ENCODE peak calls at places on chromosomes 16 and 17, in nine cellular contexts. K is ovary, L is upper lobe of left lung, W is tibial nerve, G is A549, N is stomach, I is sigmoid colon, X is SK-N-SH, D is H1. Y is an unnamed sample.

GRCh38 chr17:69450131-69450530 is 35.6 kb downstream of the MAP2K6 start:
- DNase-seq in K (no peak), L (no peak), W (no peak), G (no peak), N (no peak), I (no peak), X (no peak), D (no peak), Y (no peak)

GRCh38 chr17:73196500-73196899 is 3.6 kb downstream of the COG1 start:
- DNase-seq in K (peak; percentile 37), L (peak; percentile 46), W (no peak), G (peak; percentile 61), N (peak; percentile 62), I (peak; percentile 69), X (no peak), D (peak; percentile 53), Y (peak; percentile 73)

GRCh38 chr17:38469875-38470274 is 41.6 kb downstream of the ARHGAP23 start:
- DNase-seq in K (no peak), L (no peak), W (no peak), G (no peak), N (no peak), I (no peak), X (no peak), D (no peak), Y (no peak)

GRCh38 chr17:80498242-80498919 is 22.0 kb upstream of the NPTX1 start:
- DNase-seq in K (peak; percentile 70), L (no peak), W (no peak), G (no peak), N (no peak), I (peak; percentile 89), X (no peak), D (no peak), Y (peak; percentile 35)

GRCh38 chr17:78387982-78388941 is 9.8 kb downstream of the PGS1 start:
- DNase-seq in K (no peak), L (peak; percentile 72), W (no peak), G (no peak), N (no peak), I (peak; percentile 87), X (no peak), D (no peak), Y (peak; percentile 37)

GRCh38 chr16:69941251-69942098 is 9.7 kb upstream of the CLEC18A start:
- DNase-seq in K (no peak), L (no peak), W (no peak), G (no peak), N (no peak), I (no peak), X (no peak), D (no peak), Y (no peak)

GRCh38 chr16:66420396-66420795 is 6.7 kb upstream of the BEAN1 start:
- DNase-seq in K (no peak), L (no peak), W (no peak), G (no peak), N (no peak), I (no peak), X (no peak), D (no peak), Y (no peak)

GRCh38 chr16:89504061-89504460 is 4.1 kb upstream of the SPG7 start:
- DNase-seq in K (no peak), L (no peak), W (no peak), G (no peak), N (no peak), I (no peak), X (no peak), D (no peak), Y (no peak)

GRCh38 chr17:7589891-7590611 is at the start of gene SOX15:
- DNase-seq in K (no peak), L (no peak), W (no peak), G (no peak), N (no peak), I (no peak), X (peak; percentile 50), D (peak; percentile 79), Y (no peak)

GRCh38 chr17:28711723-28712036 is at the start of gene PROCA1:
- DNase-seq in K (no peak), L (no peak), W (no peak), G (no peak), N (no peak), I (no peak), X (no peak), D (no peak), Y (no peak)

GRCh38 chr17:80770881-80771611 is 220.6 kb upstream of the CHMP6 start:
- DNase-seq in K (no peak), L (no peak), W (no peak), G (no peak), N (no peak), I (peak; percentile 63), X (no peak), D (no peak), Y (no peak)

GRCh38 chr17:82103588-82104451 is 5.8 kb upstream of the FASN start:
- DNase-seq in K (peak; percentile 78), L (peak; percentile 92), W (peak; percentile 82), G (no peak), N (peak; percentile 89), I (peak; percentile 91), X (no peak), D (peak; percentile 76), Y (peak; percentile 63)
- H3K4me1 ChIP-seq in K (no peaks in the 10 kb centered on the region), L (peaks cover 62% of the 10 kb centered on the region), W (no peaks in the 10 kb centered on the region), G (peaks cover 65% of the 10 kb centered on the region), N (peaks cover 77% of the 10 kb centered on the region), I (peaks cover 57% of the 10 kb centered on the region), X (peaks cover 85% of the 10 kb centered on the region), D (peaks cover 62% of the 10 kb centered on the region), Y (peaks cover 44% of the 10 kb centered on the region)

GRCh38 chr16:47061204-47061603 is 82.5 kb downstream of the NETO2 start:
- DNase-seq in K (no peak), L (no peak), W (no peak), G (no peak), N (no peak), I (peak; percentile 46), X (no peak), D (no peak), Y (no peak)
- TF ChIP-seq EP300 in K (no peak), L (no peak), W (no peak), G (no peak), N (no peak), I (no peak), X (no peak), D (no peak), Y (no peak)

DNA sequence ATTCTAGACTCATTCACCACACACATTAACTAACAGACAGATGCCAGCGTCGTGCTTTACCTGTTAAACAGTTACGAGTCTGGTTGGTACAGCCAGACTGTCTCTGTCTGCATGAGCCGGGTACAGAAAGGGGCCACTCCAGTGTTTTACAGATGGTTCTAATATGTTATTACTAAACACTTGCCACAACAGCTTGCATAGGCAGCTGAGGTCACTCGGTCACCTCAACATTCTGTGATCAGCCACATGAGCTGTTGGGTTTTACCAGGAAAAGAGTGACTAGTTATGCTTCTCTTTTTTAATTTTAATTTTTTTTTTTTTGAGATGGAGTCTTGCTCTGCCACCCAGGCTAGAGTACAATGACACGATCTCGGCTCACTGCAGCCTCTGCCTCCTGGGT is 25.2 kb downstream of the CD300A start:
- DNase-seq in K (no peak), L (peak; percentile 40), W (no peak), G (no peak), N (no peak), I (no peak), X (no peak), D (no peak), Y (no peak)
- H3K4me3 ChIP-seq in K (no peak overlapping the region), L (no peak overlapping the region), W (no peak overlapping the region), G (no peak overlapping the region), N (no peak overlapping the region), I (no peak overlapping the region), X (no peak overlapping the region), D (no peak overlapping the region), Y (no peak overlapping the region)

GRCh38 chr16:81821422-81822128 is 42.5 kb downstream of the PLCG2 start:
- DNase-seq in K (no peak), L (no peak), W (no peak), G (no peak), N (no peak), I (no peak), X (no peak), D (no peak), Y (peak; percentile 33)

GRCh38 chr16:81823111-81823510 is 44.0 kb downstream of the PLCG2 start:
- DNase-seq in K (no peak), L (peak; percentile 72), W (no peak), G (no peak), N (peak; percentile 39), I (no peak), X (no peak), D (peak; percentile 53), Y (peak; percentile 73)

GRCh38 chr16:81830845-81831600 is 51.9 kb downstream of the PLCG2 start:
- DNase-seq in K (no peak), L (no peak), W (no peak), G (no peak), N (no peak), I (peak; percentile 22), X (no peak), D (no peak), Y (no peak)

GRCh38 chr16:81823734-81824133 is 44.6 kb downstream of the PLCG2 start:
- DNase-seq in K (no peak), L (no peak), W (no peak), G (no peak), N (no peak), I (no peak), X (no peak), D (no peak), Y (no peak)

DNA sequence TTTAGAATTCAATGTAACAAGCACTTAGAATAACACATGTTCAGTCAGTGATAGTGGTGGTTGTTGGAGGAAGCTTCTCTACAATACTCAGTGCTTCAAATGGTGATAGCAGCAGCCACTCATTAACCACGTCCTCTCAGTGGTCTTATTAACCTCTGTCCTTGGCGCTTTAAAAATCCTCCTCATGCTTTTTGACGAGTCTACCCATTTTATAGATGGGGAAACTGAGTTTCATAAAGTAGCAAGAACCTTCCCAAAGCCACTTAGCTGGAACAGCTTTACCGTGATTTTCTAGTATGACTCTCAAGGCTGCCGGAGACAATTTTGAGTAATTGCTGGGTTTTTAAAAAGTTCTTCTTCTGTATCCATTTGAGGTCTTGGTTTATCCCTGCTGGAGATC is 47.4 kb downstream of the PLCG2 start:
- DNase-seq in K (no peak), L (no peak), W (no peak), G (no peak), N (no peak), I (no peak), X (no peak), D (no peak), Y (no peak)
- H3K4me1 ChIP-seq in K (no peaks in the 10 kb centered on the region), L (peaks cover 19% of the 10 kb centered on the region), W (no peaks in the 10 kb centered on the region), G (no peaks in the 10 kb centered on the region), N (no peaks in the 10 kb centered on the region), I (no peaks in the 10 kb centered on the region), X (no peaks in the 10 kb centered on the region), D (peaks cover 8% of the 10 kb centered on the region), Y (no peaks in the 10 kb centered on the region)

GRCh38 chr17:32007463-32008298 is 498 bp downstream of the LRRC37B start:
- DNase-seq in K (peak; percentile 36), L (peak; percentile 51), W (no peak), G (peak; percentile 48), N (no peak), I (no peak), X (peak; percentile 73), D (peak; percentile 77), Y (peak; percentile 28)
- TF ChIP-seq EP300 in K (no peak), L (no peak), W (no peak), G (no peak), N (no peak), I (no peak), X (no peak), D (no peak), Y (no peak)

DNA sequence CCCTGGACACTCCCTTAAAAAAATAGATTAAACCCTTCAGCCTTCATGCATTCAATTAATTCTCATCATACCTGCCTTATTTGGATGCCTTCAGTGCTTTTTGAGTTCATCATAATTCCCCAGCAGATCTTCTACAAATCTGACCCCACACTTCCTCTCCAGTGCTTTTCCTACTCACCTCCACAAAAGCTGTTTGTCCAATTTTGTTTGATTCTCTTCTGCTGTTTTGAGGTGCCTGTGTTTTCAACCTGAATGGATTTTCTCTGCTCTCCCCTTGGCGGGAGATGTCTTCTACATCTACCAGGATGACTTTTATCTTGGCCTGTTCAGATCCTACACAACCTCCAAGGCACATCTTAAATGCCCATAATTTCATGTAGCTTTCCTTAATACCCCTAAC is 112.7 kb downstream of the TOX3 start:
- DNase-seq in K (no peak), L (no peak), W (no peak), G (no peak), N (no peak), I (no peak), X (no peak), D (no peak), Y (no peak)
- H3K4me3 ChIP-seq in K (no peak overlapping the region), L (no peak overlapping the region), W (no peak overlapping the region), G (no peak overlapping the region), N (no peak overlapping the region), I (no peak overlapping the region), X (no peak overlapping the region), D (no peak overlapping the region), Y (no peak overlapping the region)

Y was measured in transverse colon.